ENCODE peak calls at places on chromosomes 16 and 17, in ten cellular contexts. One of them, this sample, is unnamed.

GRCh38 chr17:8056232-8056975 is 17.5 kb downstream of the ALOX15B start:
- DNase-seq in cardiac muscle cell: peak; percentile 95
- DNase-seq in A549: no peak
- DNase-seq in ascending aorta: peak; percentile 48
- DNase-seq in fibroblast of mammary gland: peak; percentile 87
- DNase-seq in CD8-positive, alpha-beta T cell: no peak
- DNase-seq in IMR-90: peak; percentile 71
- DNase-seq in PC-3: peak; percentile 88
- DNase-seq in GM12865: peak; percentile 71
- DNase-seq in heart left ventricle: no peak
- DNase-seq in this sample: peak; percentile 53

GRCh38 chr16:3183445-3184139 is 4.4 kb upstream of the OR1F1 start:
- DNase-seq in fibroblast of mammary gland: no peak
- DNase-seq in CD8-positive, alpha-beta T cell: no peak
- DNase-seq in IMR-90: no peak
- DNase-seq in GM12865: no peak
- DNase-seq in PC-3: no peak
- DNase-seq in heart left ventricle: no peak
- DNase-seq in A549: no peak
- DNase-seq in ascending aorta: no peak
- DNase-seq in cardiac muscle cell: no peak
- DNase-seq in this sample: peak; percentile 83

GRCh38 chr17:6070280-6070894 is at the start of gene WSCD1:
- DNase-seq in GM12865: no peak
- DNase-seq in CD8-positive, alpha-beta T cell: no peak
- DNase-seq in PC-3: peak; percentile 41
- DNase-seq in cardiac muscle cell: no peak
- DNase-seq in fibroblast of mammary gland: no peak
- DNase-seq in A549: peak; percentile 17
- DNase-seq in ascending aorta: no peak
- DNase-seq in IMR-90: no peak
- DNase-seq in heart left ventricle: no peak
- DNase-seq in this sample: peak; percentile 76

GRCh38 chr16:5761592-5761991 is 664.0 kb upstream of the EEF2KMT start:
- DNase-seq in cardiac muscle cell: no peak
- DNase-seq in CD8-positive, alpha-beta T cell: no peak
- DNase-seq in heart left ventricle: no peak
- DNase-seq in A549: no peak
- DNase-seq in ascending aorta: no peak
- DNase-seq in PC-3: no peak
- DNase-seq in fibroblast of mammary gland: no peak
- DNase-seq in IMR-90: no peak
- DNase-seq in GM12865: no peak
- DNase-seq in this sample: no peak

GRCh38 chr17:67055811-67056745 is 11.7 kb downstream of the CACNG1 start:
- DNase-seq in heart left ventricle: no peak
- DNase-seq in CD8-positive, alpha-beta T cell: no peak
- DNase-seq in cardiac muscle cell: no peak
- DNase-seq in ascending aorta: no peak
- DNase-seq in fibroblast of mammary gland: no peak
- DNase-seq in GM12865: no peak
- DNase-seq in IMR-90: no peak
- DNase-seq in PC-3: no peak
- DNase-seq in A549: no peak
- DNase-seq in this sample: peak; percentile 52

GRCh38 chr17:29084476-29085148 is 41.7 kb downstream of the PIPOX start:
- DNase-seq in ascending aorta: no peak
- DNase-seq in IMR-90: peak; percentile 55
- DNase-seq in PC-3: no peak
- DNase-seq in cardiac muscle cell: no peak
- DNase-seq in fibroblast of mammary gland: no peak
- DNase-seq in heart left ventricle: peak; percentile 19
- DNase-seq in GM12865: no peak
- DNase-seq in CD8-positive, alpha-beta T cell: no peak
- DNase-seq in A549: no peak
- DNase-seq in this sample: peak; percentile 81

GRCh38 chr17:72560303-72561247 is 439.8 kb downstream of the SOX9 start:
- DNase-seq in heart left ventricle: no peak
- DNase-seq in GM12865: peak; percentile 74
- DNase-seq in IMR-90: peak; percentile 56
- DNase-seq in fibroblast of mammary gland: peak; percentile 58
- DNase-seq in PC-3: peak; percentile 92
- DNase-seq in A549: peak; percentile 87
- DNase-seq in ascending aorta: no peak
- DNase-seq in cardiac muscle cell: peak; percentile 66
- DNase-seq in CD8-positive, alpha-beta T cell: no peak
- DNase-seq in this sample: peak; percentile 92

GRCh38 chr17:27666831-27667560 is 36.0 kb downstream of the LGALS9 start:
- DNase-seq in fibroblast of mammary gland: no peak
- DNase-seq in cardiac muscle cell: no peak
- DNase-seq in A549: no peak
- DNase-seq in PC-3: no peak
- DNase-seq in heart left ventricle: no peak
- DNase-seq in GM12865: no peak
- DNase-seq in CD8-positive, alpha-beta T cell: no peak
- DNase-seq in IMR-90: no peak
- DNase-seq in ascending aorta: no peak
- DNase-seq in this sample: peak; percentile 32

GRCh38 chr17:6548578-6549330 is 7.6 kb downstream of the PITPNM3 start:
- DNase-seq in A549: no peak
- DNase-seq in heart left ventricle: no peak
- DNase-seq in ascending aorta: no peak
- DNase-seq in cardiac muscle cell: no peak
- DNase-seq in GM12865: peak; percentile 78
- DNase-seq in fibroblast of mammary gland: no peak
- DNase-seq in CD8-positive, alpha-beta T cell: no peak
- DNase-seq in PC-3: peak; percentile 46
- DNase-seq in IMR-90: no peak
- DNase-seq in this sample: no peak

GRCh38 chr17:73043686-73044581 is 48.6 kb downstream of the SLC39A11 start:
- DNase-seq in cardiac muscle cell: peak; percentile 92
- DNase-seq in ascending aorta: no peak
- DNase-seq in A549: no peak
- DNase-seq in PC-3: peak; percentile 88
- DNase-seq in fibroblast of mammary gland: peak; percentile 96
- DNase-seq in GM12865: peak; percentile 12
- DNase-seq in IMR-90: peak; percentile 87
- DNase-seq in CD8-positive, alpha-beta T cell: no peak
- DNase-seq in heart left ventricle: no peak
- DNase-seq in this sample: no peak

DNA sequence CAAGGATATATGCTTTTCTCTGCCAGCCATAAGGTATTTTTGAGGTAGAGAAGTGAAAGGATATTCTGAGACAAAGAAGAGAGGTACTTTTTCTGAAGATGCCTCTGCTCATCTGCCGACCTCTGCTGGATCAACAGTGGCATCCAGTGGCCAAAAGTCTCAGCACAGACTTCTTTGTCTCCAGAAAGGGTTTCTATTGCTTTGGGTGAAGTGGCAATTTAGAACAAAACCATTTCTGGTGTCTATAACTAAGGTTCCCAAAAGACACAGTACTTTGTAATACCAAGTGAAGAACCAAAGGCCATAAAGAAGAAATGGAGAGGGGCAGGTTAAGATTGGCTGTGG is 155.2 kb upstream of the C17orf78 start:
- DNase-seq in cardiac muscle cell: peak; percentile 52
- DNase-seq in GM12865: peak; percentile 12
- DNase-seq in A549: peak; percentile 38
- DNase-seq in ascending aorta: no peak
- DNase-seq in PC-3: peak; percentile 4
- DNase-seq in IMR-90: peak; percentile 54
- DNase-seq in CD8-positive, alpha-beta T cell: no peak
- DNase-seq in fibroblast of mammary gland: peak; percentile 34
- DNase-seq in heart left ventricle: no peak
- DNase-seq in this sample: peak; percentile 79
- TF ChIP-seq CTCF in cardiac muscle cell: peak; percentile 48
- TF ChIP-seq CTCF in GM12865: peak; percentile 25
- TF ChIP-seq CTCF in A549: peak; percentile 53
- TF ChIP-seq CTCF in ascending aorta: no peak
- TF ChIP-seq CTCF in PC-3: peak; percentile 44
- TF ChIP-seq CTCF in IMR-90: peak; percentile 67
- TF ChIP-seq CTCF in CD8-positive, alpha-beta T cell: no peak
- TF ChIP-seq CTCF in fibroblast of mammary gland: peak; percentile 51
- TF ChIP-seq CTCF in heart left ventricle: no peak
- TF ChIP-seq CTCF in this sample: peak; percentile 82

GRCh38 chr17:47651704-47652103 is 2.0 kb downstream of the KPNB1 start:
- DNase-seq in ascending aorta: no peak
- DNase-seq in PC-3: no peak
- DNase-seq in CD8-positive, alpha-beta T cell: no peak
- DNase-seq in IMR-90: no peak
- DNase-seq in GM12865: no peak
- DNase-seq in heart left ventricle: no peak
- DNase-seq in A549: no peak
- DNase-seq in fibroblast of mammary gland: no peak
- DNase-seq in cardiac muscle cell: no peak
- DNase-seq in this sample: no peak
- H3K4me3 ChIP-seq in ascending aorta: no peak overlapping the region
- H3K4me3 ChIP-seq in PC-3: peak overlapping the region; percentile 84
- H3K4me3 ChIP-seq in CD8-positive, alpha-beta T cell: no peak overlapping the region
- H3K4me3 ChIP-seq in IMR-90: no peak overlapping the region
- H3K4me3 ChIP-seq in GM12865: peak overlapping the region; percentile 74
- H3K4me3 ChIP-seq in heart left ventricle: no peak overlapping the region
- H3K4me3 ChIP-seq in A549: peak overlapping the region; percentile 51
- H3K4me3 ChIP-seq in fibroblast of mammary gland: peak overlapping the region; percentile 0
- H3K4me3 ChIP-seq in cardiac muscle cell: peak overlapping the region; percentile 65
- H3K4me3 ChIP-seq in this sample: peak overlapping the region; percentile 99

DNA sequence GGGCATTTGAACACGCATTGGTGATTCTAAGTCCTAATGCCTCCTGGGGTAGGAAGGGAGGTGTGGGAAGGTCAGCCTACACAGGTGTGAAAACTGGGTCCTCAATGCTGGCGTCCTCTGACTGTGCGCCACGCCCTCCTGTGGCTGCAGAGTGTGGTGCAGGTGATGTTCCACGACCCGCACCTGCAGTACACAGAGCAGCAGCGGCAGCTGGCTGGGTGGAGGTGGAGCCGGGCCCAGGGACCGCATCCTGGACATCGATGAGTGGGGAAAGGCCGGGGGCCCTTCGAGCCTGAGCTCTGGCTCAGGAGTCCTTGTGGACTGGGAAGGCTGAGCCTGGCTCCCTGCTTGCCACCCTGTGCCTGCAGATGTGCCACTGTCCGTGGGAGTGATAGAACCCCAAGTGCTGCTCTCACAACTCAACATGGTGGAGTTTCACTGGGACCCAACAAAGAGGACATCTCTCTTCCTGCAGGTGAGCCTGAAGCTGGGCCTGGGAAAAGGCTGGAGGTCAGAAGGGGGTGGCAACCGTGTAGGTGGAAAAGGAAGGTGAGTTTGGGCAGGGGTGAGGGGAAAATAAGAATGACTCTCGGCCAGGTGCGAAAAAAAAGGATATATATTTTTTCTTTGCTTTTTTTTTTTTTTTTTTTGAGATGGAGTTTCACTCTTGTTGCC is 14.0 kb upstream of the STAC2 start:
- DNase-seq in fibroblast of mammary gland: no peak
- DNase-seq in cardiac muscle cell: no peak
- DNase-seq in A549: peak; percentile 60
- DNase-seq in GM12865: peak; percentile 72
- DNase-seq in heart left ventricle: peak; percentile 64
- DNase-seq in PC-3: peak; percentile 54
- DNase-seq in CD8-positive, alpha-beta T cell: peak; percentile 57
- DNase-seq in IMR-90: no peak
- DNase-seq in ascending aorta: no peak
- DNase-seq in this sample: peak; percentile 98
- TF ChIP-seq CTCF in fibroblast of mammary gland: peak; percentile 42
- TF ChIP-seq CTCF in cardiac muscle cell: peak; percentile 53
- TF ChIP-seq CTCF in A549: peak; percentile 50
- TF ChIP-seq CTCF in GM12865: peak; percentile 77
- TF ChIP-seq CTCF in heart left ventricle: peak; percentile 40
- TF ChIP-seq CTCF in PC-3: peak; percentile 64
- TF ChIP-seq CTCF in CD8-positive, alpha-beta T cell: peak; percentile 80
- TF ChIP-seq CTCF in IMR-90: peak; percentile 44
- TF ChIP-seq CTCF in ascending aorta: peak; percentile 44
- TF ChIP-seq CTCF in this sample: peak; percentile 88

GRCh38 chr17:80992948-80993624 is 1.4 kb downstream of the CHMP6 start:
- DNase-seq in PC-3: peak; percentile 31
- DNase-seq in GM12865: no peak
- DNase-seq in heart left ventricle: no peak
- DNase-seq in IMR-90: no peak
- DNase-seq in CD8-positive, alpha-beta T cell: no peak
- DNase-seq in ascending aorta: no peak
- DNase-seq in A549: no peak
- DNase-seq in cardiac muscle cell: no peak
- DNase-seq in fibroblast of mammary gland: no peak
- DNase-seq in this sample: peak; percentile 44
- H3K4me3 ChIP-seq in PC-3: peak overlapping the region; percentile 93
- H3K4me3 ChIP-seq in GM12865: peak overlapping the region; percentile 66
- H3K4me3 ChIP-seq in heart left ventricle: peak overlapping the region; percentile 68
- H3K4me3 ChIP-seq in IMR-90: peak overlapping the region; percentile 87
- H3K4me3 ChIP-seq in CD8-positive, alpha-beta T cell: no peak overlapping the region
- H3K4me3 ChIP-seq in ascending aorta: peak overlapping the region; percentile 90
- H3K4me3 ChIP-seq in A549: peak overlapping the region; percentile 92
- H3K4me3 ChIP-seq in cardiac muscle cell: peak overlapping the region; percentile 100
- H3K4me3 ChIP-seq in fibroblast of mammary gland: peak overlapping the region; percentile 62
- H3K4me3 ChIP-seq in this sample: peak overlapping the region; percentile 81

GRCh38 chr17:34776454-34776853 is 184.8 kb downstream of the CCT6B start:
- DNase-seq in PC-3: no peak
- DNase-seq in A549: no peak
- DNase-seq in IMR-90: no peak
- DNase-seq in ascending aorta: no peak
- DNase-seq in cardiac muscle cell: no peak
- DNase-seq in fibroblast of mammary gland: no peak
- DNase-seq in CD8-positive, alpha-beta T cell: no peak
- DNase-seq in heart left ventricle: no peak
- DNase-seq in GM12865: no peak
- DNase-seq in this sample: no peak
- TF ChIP-seq CTCF in PC-3: no peak
- TF ChIP-seq CTCF in A549: no peak
- TF ChIP-seq CTCF in IMR-90: no peak
- TF ChIP-seq CTCF in ascending aorta: no peak
- TF ChIP-seq CTCF in cardiac muscle cell: no peak
- TF ChIP-seq CTCF in fibroblast of mammary gland: no peak
- TF ChIP-seq CTCF in CD8-positive, alpha-beta T cell: no peak
- TF ChIP-seq CTCF in heart left ventricle: no peak
- TF ChIP-seq CTCF in GM12865: no peak
- TF ChIP-seq CTCF in this sample: no peak

GRCh38 chr17:35541434-35541833 is 4.0 kb upstream of the SLFN12L start:
- DNase-seq in GM12865: no peak
- DNase-seq in fibroblast of mammary gland: no peak
- DNase-seq in A549: no peak
- DNase-seq in cardiac muscle cell: no peak
- DNase-seq in heart left ventricle: no peak
- DNase-seq in CD8-positive, alpha-beta T cell: no peak
- DNase-seq in PC-3: no peak
- DNase-seq in ascending aorta: no peak
- DNase-seq in IMR-90: no peak
- DNase-seq in this sample: no peak
- H3K4me3 ChIP-seq in GM12865: peak overlapping the region; percentile 79
- H3K4me3 ChIP-seq in fibroblast of mammary gland: no peak overlapping the region
- H3K4me3 ChIP-seq in A549: no peak overlapping the region
- H3K4me3 ChIP-seq in cardiac muscle cell: no peak overlapping the region
- H3K4me3 ChIP-seq in heart left ventricle: peak overlapping the region; percentile 32
- H3K4me3 ChIP-seq in CD8-positive, alpha-beta T cell: no peak overlapping the region
- H3K4me3 ChIP-seq in PC-3: peak overlapping the region; percentile 44
- H3K4me3 ChIP-seq in ascending aorta: peak overlapping the region; percentile 51
- H3K4me3 ChIP-seq in IMR-90: no peak overlapping the region
- H3K4me3 ChIP-seq in this sample: no peak overlapping the region

This sample was measured in endodermal cell.